ENCODE peak calls at places on chromosome 21, in seven cellular contexts. H is K562, A is HepG2, O is HCT116, J is SK-N-SH, Y is H1, S is GM12878. X is an unnamed sample.

GRCh38 chr21:18913914-18914313 is 510.3 kb upstream of the TMPRSS15 start:
- DNase-seq in H (no peak), A (no peak), O (no peak), J (no peak), Y (no peak), S (no peak), X (no peak)

GRCh38 chr21:21039624-21040023 is 41.4 kb downstream of the NCAM2 start:
- DNase-seq in H (no peak), A (no peak), O (no peak), J (no peak), Y (no peak), S (no peak), X (no peak)

GRCh38 chr21:37974081-37974480 is 57.8 kb upstream of the KCNJ6 start:
- DNase-seq in H (no peak), A (no peak), O (no peak), J (no peak), Y (no peak), S (no peak), X (no peak)

GRCh38 chr21:25214676-25215075 is 392.6 kb downstream of the MRPL39 start:
- DNase-seq in H (no peak), A (no peak), O (no peak), J (no peak), Y (no peak), S (no peak), X (no peak)

GRCh38 chr21:30740462-30740861 is 6.6 kb downstream of the KRTAP21-2 start:
- DNase-seq in H (no peak), A (no peak), O (no peak), J (no peak), Y (no peak), S (no peak), X (no peak)

GRCh38 chr21:42094811-42095210 is 23.7 kb downstream of the UMODL1 start:
- DNase-seq in H (peak), A (no peak), O (no peak), J (no peak), Y (no peak), S (no peak), X (no peak)

GRCh38 chr21:30044447-30045064 is 104.8 kb upstream of the GRIK1 start:
- DNase-seq in H (peak), A (peak), O (no peak), J (peak), Y (no peak), S (no peak), X (peak)

GRCh38 chr21:41634211-41634694 is 126.3 kb upstream of the TMPRSS2 start:
- DNase-seq in H (no peak), A (no peak), O (no peak), J (no peak), Y (no peak), S (no peak), X (no peak)

GRCh38 chr21:27192286-27192685 is 225.4 kb upstream of the ADAMTS5 start:
- DNase-seq in H (no peak), A (no peak), O (no peak), J (no peak), Y (no peak), S (no peak), X (no peak)

GRCh38 chr21:41883582-41883981 is 4.4 kb upstream of the PRDM15 start:
- DNase-seq in H (no peak), A (no peak), O (no peak), J (no peak), Y (no peak), S (no peak), X (no peak)

GRCh38 chr21:24197956-24198355 is 1409.3 kb downstream of the MRPL39 start:
- DNase-seq in H (no peak), A (no peak), O (no peak), J (no peak), Y (no peak), S (no peak), X (no peak)

GRCh38 chr21:41507521-41508414 is at the start of gene TMPRSS2:
- DNase-seq in H (no peak), A (no peak), O (no peak), J (no peak), Y (no peak), S (no peak), X (peak)

GRCh38 chr21:40839551-40839950 is 7.4 kb downstream of the DSCAM start:
- DNase-seq in H (no peak), A (no peak), O (no peak), J (no peak), Y (no peak), S (no peak), X (no peak)

GRCh38 chr21:31922881-31923280 is 50.1 kb downstream of the HUNK start:
- DNase-seq in H (no peak), A (no peak), O (no peak), J (no peak), Y (no peak), S (no peak), X (no peak)

GRCh38 chr21:30717105-30717504 is 1.5 kb downstream of the KRTAP21-3 start:
- DNase-seq in H (no peak), A (no peak), O (no peak), J (no peak), Y (no peak), S (no peak), X (no peak)

GRCh38 chr21:27047331-27048314 is 80.7 kb upstream of the ADAMTS5 start:
- DNase-seq in H (no peak), A (no peak), O (no peak), J (no peak), Y (no peak), S (no peak), X (peak)

GRCh38 chr21:39373634-39374033 is 24.7 kb upstream of the HMGN1 start:
- DNase-seq in H (peak), A (peak), O (no peak), J (peak), Y (no peak), S (no peak), X (peak)

GRCh38 chr21:42081138-42081537 is 10.0 kb downstream of the UMODL1 start:
- DNase-seq in H (no peak), A (no peak), O (no peak), J (no peak), Y (no peak), S (no peak), X (no peak)

GRCh38 chr21:26055841-26056264 is 114.7 kb downstream of the APP start:
- DNase-seq in H (no peak), A (no peak), O (no peak), J (no peak), Y (no peak), S (no peak), X (no peak)

GRCh38 chr21:26171310-26172100 is 935 bp upstream of the APP start:
- DNase-seq in H (no peak), A (no peak), O (no peak), J (peak), Y (no peak), S (no peak), X (no peak)

GRCh38 chr21:22421416-22422190 is 1423.4 kb downstream of the NCAM2 start:
- DNase-seq in H (no peak), A (no peak), O (no peak), J (no peak), Y (no peak), S (no peak), X (no peak)

GRCh38 chr21:26954591-26955214 is 12.2 kb downstream of the ADAMTS5 start:
- DNase-seq in H (no peak), A (no peak), O (no peak), J (no peak), Y (no peak), S (no peak), X (no peak)

GRCh38 chr21:39552856-39553255 is 59.9 kb upstream of the B3GALT5 start:
- DNase-seq in H (no peak), A (no peak), O (no peak), J (no peak), Y (no peak), S (no peak), X (no peak)

GRCh38 chr21:41958886-41959563 is 5.2 kb upstream of the C2CD2 start:
- DNase-seq in H (no peak), A (no peak), O (no peak), J (no peak), Y (no peak), S (no peak), X (no peak)

GRCh38 chr21:38955495-38955894 is 149.8 kb downstream of the ETS2 start:
- DNase-seq in H (no peak), A (no peak), O (no peak), J (no peak), Y (no peak), S (no peak), X (no peak)

GRCh38 chr21:41726970-41727783 is 39.7 kb downstream of the RIPK4 start:
- DNase-seq in H (no peak), A (peak), O (peak), J (no peak), Y (no peak), S (no peak), X (peak)

GRCh38 chr21:32698971-32699693 is 28.7 kb downstream of the SYNJ1 start:
- DNase-seq in H (no peak), A (no peak), O (no peak), J (no peak), Y (no peak), S (no peak), X (no peak)

GRCh38 chr21:38824124-38824822 is 18.5 kb downstream of the ETS2 start:
- DNase-seq in H (no peak), A (peak), O (no peak), J (no peak), Y (no peak), S (no peak), X (no peak)

GRCh38 chr21:23452384-23453083 is 2154.7 kb downstream of the MRPL39 start:
- DNase-seq in H (peak), A (no peak), O (no peak), J (no peak), Y (peak), S (no peak), X (peak)

DNA sequence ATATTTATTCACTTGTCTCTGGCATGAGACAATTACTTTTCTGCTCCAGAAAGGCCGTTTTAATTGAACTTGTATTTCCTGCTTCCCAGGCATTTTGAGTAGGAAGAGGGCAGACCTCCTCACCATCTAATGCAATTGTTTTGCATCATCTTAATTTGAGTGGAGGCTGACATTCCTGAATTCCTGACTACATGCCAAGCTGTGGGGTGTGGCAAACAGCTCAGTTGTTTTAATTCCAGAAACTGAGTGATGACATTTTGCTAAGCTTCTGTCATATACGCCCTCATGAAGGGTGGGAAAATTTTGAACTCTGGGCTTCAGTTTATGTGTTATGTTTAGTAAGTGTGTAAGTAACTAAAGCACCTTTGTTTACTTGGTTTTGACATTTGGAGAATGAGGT is 125.4 kb upstream of the USP25 start:
- DNase-seq in H (no peak), A (no peak), O (no peak), J (no peak), Y (no peak), S (no peak), X (peak)
- TF ChIP-seq JUND in H (no peak), A (no peak), O (no peak), J (no peak), Y (no peak), S (no peak), X (no peak)

GRCh38 chr21:43204638-43205037 is 35.8 kb downstream of the CRYAA start:
- DNase-seq in H (no peak), A (no peak), O (no peak), J (no peak), Y (no peak), S (no peak), X (no peak)
- TF ChIP-seq JUND in H (no peak), A (no peak), O (no peak), J (no peak), Y (no peak), S (no peak), X (no peak)

DNA sequence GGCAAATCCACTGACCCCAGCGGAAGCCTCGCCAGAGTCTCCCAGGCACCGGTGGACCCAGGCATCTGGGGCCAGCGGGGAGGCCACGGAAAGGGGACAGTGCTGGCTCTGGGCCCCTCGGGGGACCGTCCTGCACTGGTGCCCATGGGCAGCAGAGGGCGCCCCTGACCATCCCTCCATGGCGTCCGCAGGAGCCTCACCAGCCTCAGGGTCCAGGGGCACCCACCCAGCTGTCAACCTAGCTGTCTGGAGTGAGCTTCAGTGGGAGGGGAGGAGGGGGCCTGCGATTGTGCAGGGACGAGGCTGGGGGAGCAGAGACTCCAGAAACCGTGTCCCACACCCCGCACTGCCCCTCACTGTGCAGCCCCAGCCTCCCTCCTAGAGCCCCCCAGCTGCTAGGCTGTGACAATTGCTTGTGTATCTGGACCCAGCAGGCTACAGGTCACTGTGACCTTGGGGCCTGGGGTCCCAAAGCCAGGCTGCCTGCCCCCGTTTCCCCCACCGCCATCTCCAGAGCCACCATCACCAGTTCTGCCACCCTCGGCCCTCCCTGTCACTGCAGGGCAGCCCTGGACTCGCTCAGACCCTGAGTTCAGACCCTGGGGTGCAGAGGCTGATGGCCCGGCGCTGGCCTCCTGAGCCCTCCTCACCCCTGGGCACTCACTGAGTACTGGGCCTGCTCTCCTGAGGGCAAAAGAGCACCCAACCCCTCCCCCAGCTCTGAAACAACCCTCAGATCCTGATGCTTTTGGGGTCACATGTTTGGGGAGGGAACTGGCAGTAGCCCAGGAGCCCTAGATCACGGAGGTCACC is 10.7 kb upstream of the COL6A1 start:
- DNase-seq in H (peak), A (peak), O (no peak), J (peak), Y (no peak), S (no peak), X (peak)
- TF ChIP-seq JUND in H (no peak), A (no peak), O (no peak), J (no peak), Y (no peak), S (no peak), X (no peak)

DNA sequence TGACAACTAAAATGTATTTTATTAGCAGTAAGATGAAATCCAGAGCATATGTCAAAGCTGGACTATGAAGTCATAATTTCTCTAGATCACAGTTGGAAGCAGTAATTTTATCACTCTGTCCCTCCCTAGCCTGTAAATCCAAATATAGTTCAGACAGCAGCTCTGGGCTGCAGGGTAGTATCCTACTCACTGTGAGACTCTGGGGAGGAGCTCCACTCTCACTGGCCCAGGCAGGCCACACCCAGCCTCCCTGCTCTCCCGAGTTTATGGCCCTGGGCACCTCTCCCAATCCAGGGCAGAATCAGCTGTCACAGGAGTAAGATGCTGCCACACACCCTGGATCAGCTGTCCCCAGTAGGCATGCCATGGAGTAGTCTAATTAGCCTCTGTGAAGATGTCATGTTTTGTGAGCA is 131.1 kb downstream of the HLCS start:
- DNase-seq in H (peak), A (no peak), O (no peak), J (peak), Y (no peak), S (no peak), X (peak)
- TF ChIP-seq JUND in H (no peak), A (no peak), O (no peak), J (no peak), Y (no peak), S (no peak), X (no peak)

GRCh38 chr21:33820371-33820770 is 95.2 kb downstream of the ATP5PO start:
- DNase-seq in H (no peak), A (no peak), O (no peak), J (no peak), Y (no peak), S (no peak), X (no peak)

GRCh38 chr21:33817136-33817535 is 98.5 kb downstream of the ATP5PO start:
- DNase-seq in H (no peak), A (no peak), O (no peak), J (no peak), Y (no peak), S (no peak), X (no peak)

GRCh38 chr21:33815153-33815707 is 100.4 kb downstream of the ATP5PO start:
- DNase-seq in H (no peak), A (no peak), O (no peak), J (no peak), Y (no peak), S (no peak), X (no peak)

GRCh38 chr21:33816148-33816547 is 99.5 kb downstream of the ATP5PO start:
- DNase-seq in H (no peak), A (no peak), O (no peak), J (no peak), Y (no peak), S (no peak), X (no peak)

GRCh38 chr21:33817663-33818433 is 97.8 kb downstream of the ATP5PO start:
- DNase-seq in H (peak), A (no peak), O (no peak), J (peak), Y (no peak), S (no peak), X (no peak)
- TF ChIP-seq JUND in H (no peak), A (no peak), O (no peak), J (no peak), Y (no peak), S (no peak), X (no peak)

GRCh38 chr21:17651526-17651925 is 38.8 kb upstream of the BTG3 start:
- DNase-seq in H (no peak), A (no peak), O (no peak), J (no peak), Y (no peak), S (no peak), X (no peak)
- TF ChIP-seq JUND in H (no peak), A (no peak), O (no peak), J (no peak), Y (no peak), S (no peak), X (no peak)

GRCh38 chr21:45259206-45259795 is 28.4 kb downstream of the POFUT2 start:
- DNase-seq in H (no peak), A (no peak), O (no peak), J (peak), Y (no peak), S (no peak), X (no peak)
- TF ChIP-seq JUND in H (no peak), A (no peak), O (no peak), J (no peak), Y (no peak), S (no peak), X (no peak)

GRCh38 chr21:35314896-35315582 is 265.9 kb upstream of the RUNX1 start:
- DNase-seq in H (no peak), A (no peak), O (no peak), J (no peak), Y (no peak), S (no peak), X (no peak)

GRCh38 chr21:35316456-35316855 is 267.4 kb upstream of the RUNX1 start:
- DNase-seq in H (no peak), A (no peak), O (no peak), J (no peak), Y (no peak), S (no peak), X (no peak)

GRCh38 chr21:35321322-35322200 is 272.5 kb upstream of the RUNX1 start:
- DNase-seq in H (no peak), A (no peak), O (no peak), J (no peak), Y (no peak), S (no peak), X (no peak)

GRCh38 chr21:35319684-35320083 is 270.6 kb upstream of the RUNX1 start:
- DNase-seq in H (no peak), A (no peak), O (no peak), J (no peak), Y (no peak), S (no peak), X (no peak)

DNA sequence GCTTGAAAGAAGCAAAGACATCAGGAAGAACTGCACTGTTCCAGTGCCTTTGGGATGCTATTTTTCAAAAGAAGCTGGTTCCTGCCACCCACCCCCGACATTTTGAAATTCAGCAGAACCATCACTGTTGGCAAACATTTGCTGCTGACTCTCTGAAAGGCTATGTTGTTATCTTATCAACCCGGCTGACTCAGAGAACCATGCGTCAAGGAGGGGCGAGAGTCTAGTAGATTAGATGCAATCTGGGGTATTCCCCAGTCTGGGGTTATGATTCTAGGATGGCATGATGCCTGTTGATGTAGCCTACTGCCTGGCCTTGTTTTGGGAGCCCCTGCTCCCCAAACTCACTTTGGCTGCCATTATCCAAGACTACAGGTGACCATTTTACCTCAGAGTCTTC is 267.8 kb upstream of the RUNX1 start:
- DNase-seq in H (peak), A (no peak), O (no peak), J (peak), Y (no peak), S (no peak), X (no peak)
- TF ChIP-seq JUND in H (peak), A (no peak), O (no peak), J (peak), Y (no peak), S (no peak), X (no peak)

DNA sequence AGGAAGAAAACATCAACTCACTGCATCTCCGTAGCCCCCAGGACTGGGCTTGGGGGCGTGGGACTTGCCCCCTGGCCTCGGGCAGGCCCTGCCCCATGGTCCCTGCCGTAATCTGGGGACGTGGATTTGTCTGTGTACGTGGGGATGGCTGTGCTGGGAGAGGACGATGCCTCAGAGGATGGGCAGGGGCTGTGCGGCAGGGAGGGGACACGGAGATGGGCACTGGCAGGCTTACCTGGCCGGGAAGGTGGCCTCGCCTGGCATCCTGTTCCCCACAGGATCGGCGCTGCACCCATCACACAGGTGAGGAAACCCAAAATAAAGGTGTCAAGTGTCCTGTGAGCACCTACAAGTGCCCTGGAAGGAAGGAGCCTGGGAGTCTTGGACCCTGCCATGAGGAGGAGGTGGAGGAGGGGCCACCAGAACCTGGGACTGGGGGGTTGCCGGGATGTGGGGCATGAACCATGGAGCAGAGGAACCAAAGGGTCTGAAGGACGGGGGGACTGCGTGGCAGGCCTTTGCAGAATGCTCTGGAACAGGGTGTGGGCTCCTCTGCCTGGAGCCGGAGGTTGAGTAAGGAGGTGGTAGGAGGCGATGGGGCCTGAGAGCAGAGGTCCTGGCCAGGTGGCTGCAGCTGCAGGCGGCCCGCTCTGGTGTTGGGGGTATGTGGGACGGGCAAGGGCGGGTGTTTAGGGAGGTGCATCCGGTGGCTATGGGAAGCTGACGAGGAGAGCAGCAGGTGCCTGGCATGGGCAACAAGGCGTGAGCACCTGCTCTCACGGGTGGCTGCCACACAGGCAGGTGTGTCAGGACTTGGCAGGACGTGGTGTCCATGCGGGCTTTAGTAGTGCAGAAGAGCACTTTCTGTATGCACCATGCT is 27.8 kb upstream of the LRRC3 start:
- DNase-seq in H (no peak), A (no peak), O (no peak), J (no peak), Y (no peak), S (no peak), X (no peak)
- TF ChIP-seq JUND in H (no peak), A (no peak), O (no peak), J (no peak), Y (no peak), S (no peak), X (no peak)